ENCODE peak calls at places on chromosomes 7 and 10, in nine cellular contexts. One of them, this sample, is unnamed.

GRCh38 chr7:77417801-77418200 is 1.7 kb upstream of the GSAP start:
- DNase-seq in tibial nerve: no peak
- DNase-seq in OCI-LY7: no peak
- DNase-seq in foreskin keratinocyte: no peak
- DNase-seq in fibroblast of mammary gland: no peak
- DNase-seq in CD8-positive, alpha-beta T cell: no peak
- DNase-seq in MM.1S: no peak
- DNase-seq in GM06990: no peak
- DNase-seq in mammary epithelial cell: no peak
- DNase-seq in this sample: no peak

GRCh38 chr10:2048337-2048973 is 311.1 kb upstream of the ADARB2 start:
- DNase-seq in tibial nerve: no peak
- DNase-seq in OCI-LY7: no peak
- DNase-seq in foreskin keratinocyte: peak
- DNase-seq in fibroblast of mammary gland: no peak
- DNase-seq in CD8-positive, alpha-beta T cell: no peak
- DNase-seq in MM.1S: no peak
- DNase-seq in GM06990: no peak
- DNase-seq in mammary epithelial cell: peak
- DNase-seq in this sample: no peak

GRCh38 chr7:105088456-105088855 is 74.5 kb downstream of the KMT2E start:
- DNase-seq in tibial nerve: no peak
- DNase-seq in OCI-LY7: no peak
- DNase-seq in foreskin keratinocyte: no peak
- DNase-seq in fibroblast of mammary gland: no peak
- DNase-seq in CD8-positive, alpha-beta T cell: no peak
- DNase-seq in MM.1S: no peak
- DNase-seq in GM06990: no peak
- DNase-seq in mammary epithelial cell: no peak
- DNase-seq in this sample: no peak

GRCh38 chr7:20218261-20218660 is 1.1 kb upstream of the MACC1 start:
- DNase-seq in tibial nerve: no peak
- DNase-seq in OCI-LY7: no peak
- DNase-seq in foreskin keratinocyte: no peak
- DNase-seq in fibroblast of mammary gland: no peak
- DNase-seq in CD8-positive, alpha-beta T cell: no peak
- DNase-seq in MM.1S: no peak
- DNase-seq in GM06990: no peak
- DNase-seq in mammary epithelial cell: peak
- DNase-seq in this sample: no peak

GRCh38 chr7:30347226-30348082 is 63.1 kb downstream of the ZNRF2 start:
- DNase-seq in tibial nerve: no peak
- DNase-seq in OCI-LY7: no peak
- DNase-seq in foreskin keratinocyte: no peak
- DNase-seq in fibroblast of mammary gland: no peak
- DNase-seq in CD8-positive, alpha-beta T cell: no peak
- DNase-seq in MM.1S: no peak
- DNase-seq in GM06990: no peak
- DNase-seq in mammary epithelial cell: no peak
- DNase-seq in this sample: no peak

GRCh38 chr7:77866791-77867190 is 68.2 kb downstream of the PHTF2 start:
- DNase-seq in tibial nerve: no peak
- DNase-seq in OCI-LY7: no peak
- DNase-seq in foreskin keratinocyte: peak
- DNase-seq in fibroblast of mammary gland: peak
- DNase-seq in CD8-positive, alpha-beta T cell: no peak
- DNase-seq in MM.1S: no peak
- DNase-seq in GM06990: no peak
- DNase-seq in mammary epithelial cell: peak
- DNase-seq in this sample: no peak

GRCh38 chr10:58829839-58830238 is 317.2 kb downstream of the BICC1 start:
- DNase-seq in tibial nerve: no peak
- DNase-seq in OCI-LY7: no peak
- DNase-seq in foreskin keratinocyte: no peak
- DNase-seq in fibroblast of mammary gland: no peak
- DNase-seq in CD8-positive, alpha-beta T cell: no peak
- DNase-seq in MM.1S: no peak
- DNase-seq in GM06990: no peak
- DNase-seq in mammary epithelial cell: no peak
- DNase-seq in this sample: no peak

GRCh38 chr7:128454808-128455555 is 696 bp upstream of the HILPDA start:
- DNase-seq in tibial nerve: no peak
- DNase-seq in OCI-LY7: peak
- DNase-seq in foreskin keratinocyte: no peak
- DNase-seq in fibroblast of mammary gland: no peak
- DNase-seq in CD8-positive, alpha-beta T cell: no peak
- DNase-seq in MM.1S: peak
- DNase-seq in GM06990: no peak
- DNase-seq in mammary epithelial cell: no peak
- DNase-seq in this sample: no peak

GRCh38 chr7:151060416-151061234 is 1.2 kb downstream of the SLC4A2 start:
- DNase-seq in tibial nerve: no peak
- DNase-seq in OCI-LY7: peak
- DNase-seq in foreskin keratinocyte: no peak
- DNase-seq in fibroblast of mammary gland: peak
- DNase-seq in CD8-positive, alpha-beta T cell: no peak
- DNase-seq in MM.1S: no peak
- DNase-seq in GM06990: no peak
- DNase-seq in mammary epithelial cell: peak
- DNase-seq in this sample: no peak

GRCh38 chr7:151059362-151060112 is at the start of gene SLC4A2:
- DNase-seq in tibial nerve: peak
- DNase-seq in OCI-LY7: peak
- DNase-seq in foreskin keratinocyte: no peak
- DNase-seq in fibroblast of mammary gland: peak
- DNase-seq in CD8-positive, alpha-beta T cell: peak
- DNase-seq in MM.1S: peak
- DNase-seq in GM06990: peak
- DNase-seq in mammary epithelial cell: peak
- DNase-seq in this sample: no peak

GRCh38 chr7:151061241-151062110 is 2.1 kb downstream of the SLC4A2 start:
- DNase-seq in tibial nerve: no peak
- DNase-seq in OCI-LY7: no peak
- DNase-seq in foreskin keratinocyte: no peak
- DNase-seq in fibroblast of mammary gland: no peak
- DNase-seq in CD8-positive, alpha-beta T cell: no peak
- DNase-seq in MM.1S: no peak
- DNase-seq in GM06990: no peak
- DNase-seq in mammary epithelial cell: no peak
- DNase-seq in this sample: no peak

GRCh38 chr7:151058766-151059361 is 525 bp upstream of the SLC4A2 start:
- DNase-seq in tibial nerve: no peak
- DNase-seq in OCI-LY7: peak
- DNase-seq in foreskin keratinocyte: no peak
- DNase-seq in fibroblast of mammary gland: peak
- DNase-seq in CD8-positive, alpha-beta T cell: no peak
- DNase-seq in MM.1S: peak
- DNase-seq in GM06990: no peak
- DNase-seq in mammary epithelial cell: peak
- DNase-seq in this sample: no peak

GRCh38 chr7:151060113-151060415 is 675 bp downstream of the SLC4A2 start:
- DNase-seq in tibial nerve: no peak
- DNase-seq in OCI-LY7: no peak
- DNase-seq in foreskin keratinocyte: no peak
- DNase-seq in fibroblast of mammary gland: no peak
- DNase-seq in CD8-positive, alpha-beta T cell: no peak
- DNase-seq in MM.1S: no peak
- DNase-seq in GM06990: no peak
- DNase-seq in mammary epithelial cell: no peak
- DNase-seq in this sample: no peak
- TF ChIP-seq CTCF in tibial nerve: no peak
- TF ChIP-seq CTCF in OCI-LY7: peak
- TF ChIP-seq CTCF in foreskin keratinocyte: no peak
- TF ChIP-seq CTCF in fibroblast of mammary gland: no peak
- TF ChIP-seq CTCF in CD8-positive, alpha-beta T cell: no peak
- TF ChIP-seq CTCF in MM.1S: no peak
- TF ChIP-seq CTCF in GM06990: no peak
- TF ChIP-seq CTCF in mammary epithelial cell: no peak
- TF ChIP-seq CTCF in this sample: no peak

DNA sequence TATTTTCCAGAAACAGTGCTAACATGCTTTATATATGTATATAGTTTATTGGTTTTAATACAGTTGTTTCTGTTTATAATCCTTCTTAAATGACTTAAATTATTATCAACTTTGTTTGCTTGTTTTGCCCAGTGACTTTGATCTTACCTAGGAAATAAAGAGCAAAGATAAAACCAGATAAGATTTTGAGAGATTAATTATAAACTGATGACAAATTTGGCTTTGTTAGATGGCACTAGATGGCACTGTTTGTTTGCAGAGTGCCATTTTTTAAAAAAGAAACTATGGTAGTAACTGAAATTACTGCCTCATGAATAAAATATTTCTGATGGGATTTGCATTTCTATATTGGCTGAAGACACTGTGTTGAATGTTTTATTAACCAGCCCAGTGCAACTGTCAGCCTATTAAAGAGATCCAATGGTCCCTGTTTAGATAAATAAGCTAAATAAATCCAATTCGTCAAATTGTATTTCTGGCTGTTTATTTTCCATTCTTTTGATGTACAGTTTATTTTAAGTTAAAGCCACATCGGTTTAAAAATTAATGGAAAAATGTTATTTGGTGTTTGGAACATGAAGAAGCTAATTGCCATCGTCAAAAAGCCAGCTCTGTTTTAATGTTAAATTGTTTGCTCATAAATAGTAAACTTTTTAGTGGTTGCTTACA is 28.7 kb downstream of the VTI1A start:
- DNase-seq in tibial nerve: no peak
- DNase-seq in OCI-LY7: no peak
- DNase-seq in foreskin keratinocyte: no peak
- DNase-seq in fibroblast of mammary gland: peak
- DNase-seq in CD8-positive, alpha-beta T cell: no peak
- DNase-seq in MM.1S: peak
- DNase-seq in GM06990: no peak
- DNase-seq in mammary epithelial cell: no peak
- DNase-seq in this sample: no peak
- TF ChIP-seq CTCF in tibial nerve: peak
- TF ChIP-seq CTCF in OCI-LY7: peak
- TF ChIP-seq CTCF in foreskin keratinocyte: peak
- TF ChIP-seq CTCF in fibroblast of mammary gland: peak
- TF ChIP-seq CTCF in CD8-positive, alpha-beta T cell: peak
- TF ChIP-seq CTCF in MM.1S: peak
- TF ChIP-seq CTCF in GM06990: peak
- TF ChIP-seq CTCF in mammary epithelial cell: peak
- TF ChIP-seq CTCF in this sample: no peak

GRCh38 chr10:90577569-90577968 is 280.3 kb downstream of the HTR7 start:
- DNase-seq in tibial nerve: no peak
- DNase-seq in OCI-LY7: no peak
- DNase-seq in foreskin keratinocyte: no peak
- DNase-seq in fibroblast of mammary gland: no peak
- DNase-seq in CD8-positive, alpha-beta T cell: no peak
- DNase-seq in MM.1S: no peak
- DNase-seq in GM06990: no peak
- DNase-seq in mammary epithelial cell: no peak
- DNase-seq in this sample: no peak

GRCh38 chr10:90583416-90583815 is 274.4 kb downstream of the HTR7 start:
- DNase-seq in tibial nerve: no peak
- DNase-seq in OCI-LY7: no peak
- DNase-seq in foreskin keratinocyte: no peak
- DNase-seq in fibroblast of mammary gland: no peak
- DNase-seq in CD8-positive, alpha-beta T cell: no peak
- DNase-seq in MM.1S: no peak
- DNase-seq in GM06990: no peak
- DNase-seq in mammary epithelial cell: no peak
- DNase-seq in this sample: no peak

DNA sequence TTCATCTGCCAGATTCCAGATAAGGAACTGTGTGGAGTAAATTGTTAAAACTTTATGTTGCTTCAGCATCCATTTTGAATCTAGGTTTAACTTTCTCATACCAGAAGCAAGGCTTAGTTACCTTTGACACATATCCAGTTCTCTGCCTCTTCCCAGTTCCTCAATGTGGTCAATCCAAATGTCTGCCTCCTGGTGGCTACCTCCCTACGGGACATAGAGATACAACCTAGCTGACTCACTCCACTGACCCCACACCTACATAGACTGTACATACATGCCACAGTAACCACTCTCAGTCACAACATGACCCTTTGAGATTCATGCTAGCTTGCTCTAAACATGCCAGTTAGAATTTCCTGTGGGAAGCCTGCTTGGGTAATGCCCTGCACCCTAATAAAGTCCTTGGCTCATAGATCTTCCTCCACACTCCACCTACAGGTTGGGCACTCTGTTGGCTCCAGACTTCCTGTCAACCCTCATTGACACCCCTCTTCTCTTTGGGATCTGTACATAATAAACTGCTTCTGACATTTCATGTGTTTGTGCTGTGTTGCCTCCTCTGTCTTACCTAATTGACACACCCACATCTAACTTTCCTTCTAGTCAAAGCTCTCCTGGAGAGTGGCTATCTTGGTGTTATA is 278.1 kb downstream of the HTR7 start:
- DNase-seq in tibial nerve: no peak
- DNase-seq in OCI-LY7: no peak
- DNase-seq in foreskin keratinocyte: peak
- DNase-seq in fibroblast of mammary gland: peak
- DNase-seq in CD8-positive, alpha-beta T cell: no peak
- DNase-seq in MM.1S: no peak
- DNase-seq in GM06990: no peak
- DNase-seq in mammary epithelial cell: peak
- DNase-seq in this sample: no peak
- TF ChIP-seq CTCF in tibial nerve: no peak
- TF ChIP-seq CTCF in OCI-LY7: no peak
- TF ChIP-seq CTCF in foreskin keratinocyte: peak
- TF ChIP-seq CTCF in fibroblast of mammary gland: peak
- TF ChIP-seq CTCF in CD8-positive, alpha-beta T cell: no peak
- TF ChIP-seq CTCF in MM.1S: peak
- TF ChIP-seq CTCF in GM06990: no peak
- TF ChIP-seq CTCF in mammary epithelial cell: peak
- TF ChIP-seq CTCF in this sample: no peak

GRCh38 chr10:98263088-98263487 is 4.9 kb downstream of the LOXL4 start:
- DNase-seq in tibial nerve: no peak
- DNase-seq in OCI-LY7: no peak
- DNase-seq in foreskin keratinocyte: no peak
- DNase-seq in fibroblast of mammary gland: no peak
- DNase-seq in CD8-positive, alpha-beta T cell: no peak
- DNase-seq in MM.1S: no peak
- DNase-seq in GM06990: no peak
- DNase-seq in mammary epithelial cell: no peak
- DNase-seq in this sample: no peak

GRCh38 chr10:98264378-98265065 is 3.5 kb downstream of the LOXL4 start:
- DNase-seq in tibial nerve: no peak
- DNase-seq in OCI-LY7: no peak
- DNase-seq in foreskin keratinocyte: no peak
- DNase-seq in fibroblast of mammary gland: no peak
- DNase-seq in CD8-positive, alpha-beta T cell: no peak
- DNase-seq in MM.1S: no peak
- DNase-seq in GM06990: no peak
- DNase-seq in mammary epithelial cell: no peak
- DNase-seq in this sample: no peak

GRCh38 chr10:98260752-98261151 is 7.2 kb downstream of the LOXL4 start:
- DNase-seq in tibial nerve: no peak
- DNase-seq in OCI-LY7: no peak
- DNase-seq in foreskin keratinocyte: no peak
- DNase-seq in fibroblast of mammary gland: no peak
- DNase-seq in CD8-positive, alpha-beta T cell: no peak
- DNase-seq in MM.1S: no peak
- DNase-seq in GM06990: no peak
- DNase-seq in mammary epithelial cell: no peak
- DNase-seq in this sample: no peak

GRCh38 chr10:98261436-98262277 is 6.3 kb downstream of the LOXL4 start:
- DNase-seq in tibial nerve: no peak
- DNase-seq in OCI-LY7: no peak
- DNase-seq in foreskin keratinocyte: no peak
- DNase-seq in fibroblast of mammary gland: no peak
- DNase-seq in CD8-positive, alpha-beta T cell: no peak
- DNase-seq in MM.1S: no peak
- DNase-seq in GM06990: no peak
- DNase-seq in mammary epithelial cell: no peak
- DNase-seq in this sample: no peak

DNA sequence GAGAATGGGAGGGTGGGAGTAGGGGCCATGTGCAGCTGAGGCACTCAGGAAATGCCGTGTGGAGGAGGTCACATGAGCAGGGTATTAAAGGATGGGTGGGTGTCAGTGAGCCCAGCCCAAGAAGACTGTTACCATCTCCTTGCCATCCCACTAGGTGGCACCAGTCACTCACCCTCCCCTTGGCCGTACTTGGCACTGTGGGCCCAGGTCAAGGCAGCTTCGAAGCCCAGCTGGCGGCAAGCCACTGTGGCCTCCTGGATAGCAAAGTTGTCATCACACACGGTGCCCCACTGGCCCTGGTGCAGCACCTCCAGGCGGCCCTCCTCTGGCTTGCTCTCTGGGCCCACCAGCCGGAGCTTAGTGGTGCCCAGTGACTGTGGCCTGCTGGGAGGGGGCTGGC is 5.4 kb downstream of the LOXL4 start:
- DNase-seq in tibial nerve: no peak
- DNase-seq in OCI-LY7: peak
- DNase-seq in foreskin keratinocyte: no peak
- DNase-seq in fibroblast of mammary gland: peak
- DNase-seq in CD8-positive, alpha-beta T cell: no peak
- DNase-seq in MM.1S: peak
- DNase-seq in GM06990: no peak
- DNase-seq in mammary epithelial cell: peak
- DNase-seq in this sample: no peak
- TF ChIP-seq CTCF in tibial nerve: peak
- TF ChIP-seq CTCF in OCI-LY7: peak
- TF ChIP-seq CTCF in foreskin keratinocyte: peak
- TF ChIP-seq CTCF in fibroblast of mammary gland: peak
- TF ChIP-seq CTCF in CD8-positive, alpha-beta T cell: no peak
- TF ChIP-seq CTCF in MM.1S: peak
- TF ChIP-seq CTCF in GM06990: peak
- TF ChIP-seq CTCF in mammary epithelial cell: peak
- TF ChIP-seq CTCF in this sample: no peak